ENCODE peak calls at places on chromosomes 5 and 9, in six cellular contexts. R is erythroblast; F is AG20443; D is naive B cell; T is Caki2; E is activated CD8-positive, alpha-beta memory T cell treated with anti-CD3 and anti-CD28 coated beads, Interleukin-2, amount 50 U/mL, for 4 hours. V is an unnamed sample.

GRCh38 chr9:21513431-21513830 is 31.3 kb upstream of the IFNE start:
- DNase-seq in E (no peak), D (no peak), T (no peak), F (no peak), R (no peak), V (no peak)

GRCh38 chr9:81562221-81563019 is 126.9 kb downstream of the TLE1 start:
- DNase-seq in T (peak), D (no peak), R (no peak), E (no peak), F (peak), V (peak)

GRCh38 chr9:85258823-85259370 is 482.9 kb downstream of the AGTPBP1 start:
- DNase-seq in E (no peak), D (no peak), F (peak), T (peak), R (peak), V (peak)

GRCh38 chr5:2872676-2873075 is 121.2 kb upstream of the IRX2 start:
- DNase-seq in D (no peak), E (no peak), T (no peak), R (no peak), F (no peak), V (no peak)

GRCh38 chr5:169064093-169064492 is 236.8 kb downstream of the SLIT3 start:
- DNase-seq in T (peak), E (no peak), F (no peak), D (no peak), R (no peak), V (no peak)

GRCh38 chr9:21906878-21907277 is 87.3 kb downstream of the CDKN2A start:
- DNase-seq in E (no peak), D (no peak), T (no peak), F (no peak), R (no peak), V (no peak)

GRCh38 chr5:104513194-104513602 is 950.6 kb upstream of the NUDT12 start:
- DNase-seq in D (no peak), F (no peak), E (no peak), T (peak), R (no peak), V (peak)

GRCh38 chr5:148386041-148386440 is 2.3 kb downstream of the FBXO38 start:
- DNase-seq in E (no peak), F (peak), R (no peak), T (no peak), D (no peak), V (no peak)

GRCh38 chr5:137195483-137195882 is 303.6 kb downstream of the SPOCK1 start:
- DNase-seq in E (no peak), D (no peak), R (no peak), F (no peak), T (no peak), V (no peak)

V was measured in LoVo.